ENCODE peak calls at places on chromosome 2, in six cellular contexts. Y, N, H, M, J and V are unnamed samples.

GRCh38 chr2:33412920-33413319 is 63.5 kb upstream of the RASGRP3 start:
- DNase-seq in J (no peak), H (no peak), M (peak; percentile 54), Y (no peak), N (no peak), V (no peak)

GRCh38 chr2:18516112-18516511 is 44.3 kb downstream of the RDH14 start:
- DNase-seq in M (peak; percentile 53), J (no peak), H (no peak), Y (no peak), N (no peak), V (no peak)

GRCh38 chr2:61416871-61417645 is 53.8 kb downstream of the USP34 start:
- DNase-seq in M (no peak), N (no peak), Y (no peak), H (no peak), J (no peak), V (no peak)

GRCh38 chr2:182360012-182360662 is 66.7 kb downstream of the PDE1A start:
- DNase-seq in Y (no peak), M (peak; percentile 10), H (no peak), J (no peak), N (no peak), V (no peak)

GRCh38 chr2:218889937-218890336 is 9.3 kb downstream of the WNT10A start:
- DNase-seq in J (no peak), H (no peak), M (no peak), Y (no peak), N (no peak), V (no peak)

GRCh38 chr2:183081908-183082307 is 3.4 kb downstream of the DUSP19 start:
- DNase-seq in Y (no peak), M (no peak), J (no peak), H (no peak), N (no peak), V (no peak)

GRCh38 chr2:54595999-54596903 is 127.2 kb upstream of the EML6 start:
- DNase-seq in N (no peak), Y (no peak), M (no peak), J (no peak), H (no peak), V (no peak)

GRCh38 chr2:231392431-231393148 is 2.9 kb upstream of the B3GNT7 start:
- DNase-seq in J (no peak), N (no peak), H (no peak), M (no peak), Y (no peak), V (no peak)

GRCh38 chr2:112706170-112706664 is 14.6 kb upstream of the NT5DC4 start:
- DNase-seq in N (no peak), H (no peak), J (no peak), Y (no peak), M (no peak), V (no peak)

GRCh38 chr2:74325815-74326214 is 17.4 kb downstream of the SLC4A5 start:
- DNase-seq in Y (no peak), H (no peak), M (no peak), J (no peak), N (no peak), V (no peak)

GRCh38 chr2:84905181-84906107 is at the start of gene TMSB10:
- DNase-seq in Y (peak; percentile 85), J (peak; percentile 91), M (peak; percentile 94), N (peak; percentile 83), H (peak; percentile 92), V (peak; percentile 94)

GRCh38 chr2:117917223-117917917 is 96.5 kb downstream of the CCDC93 start:
- DNase-seq in J (no peak), H (no peak), Y (no peak), M (peak; percentile 25), N (no peak), V (no peak)

GRCh38 chr2:119218478-119219064 is 5.1 kb upstream of the STEAP3 start:
- DNase-seq in Y (no peak), H (no peak), M (peak; percentile 78), J (no peak), N (peak; percentile 85), V (no peak)